ENCODE peak calls at places on chromosomes 13 and 19, in four cellular contexts. Q, A, M and T are unnamed samples.

GRCh38 chr13:32415019-32415418 is 12.9 kb downstream of the N4BP2L1 start:
- DNase-seq in Q (no peak), A (peak; percentile 28), M (no peak), T (no peak)

GRCh38 chr13:76379341-76380105 is 506.7 kb downstream of the KCTD12 start:
- DNase-seq in Q (no peak), A (no peak), M (no peak), T (no peak)

GRCh38 chr19:8935460-8935859 is 74.7 kb downstream of the MUC16 start:
- DNase-seq in Q (no peak), A (no peak), M (peak; percentile 32), T (no peak)

GRCh38 chr19:273393-273792 is 17.8 kb downstream of the PLPP2 start:
- DNase-seq in Q (no peak), A (no peak), M (no peak), T (no peak)

GRCh38 chr19:55678121-55678671 is 3.2 kb downstream of the EPN1 start:
- DNase-seq in Q (no peak), A (no peak), M (no peak), T (no peak)

GRCh38 chr19:8174706-8175105 is 25.3 kb upstream of the FBN3 start:
- DNase-seq in Q (no peak), A (peak; percentile 62), M (peak; percentile 24), T (peak; percentile 13)

GRCh38 chr13:93805736-93806135 is 579.1 kb downstream of the GPC6 start:
- DNase-seq in Q (no peak), A (no peak), M (no peak), T (no peak)

GRCh38 chr19:44807652-44808462 is 1.0 kb upstream of the BCAM start:
- DNase-seq in Q (peak; percentile 4), A (peak; percentile 23), M (peak; percentile 78), T (no peak)

GRCh38 chr13:39036212-39036611 is 1.7 kb downstream of the PROSER1 start:
- DNase-seq in Q (peak; percentile 9), A (no peak), M (peak; percentile 36), T (no peak)

GRCh38 chr19:292281-292884 is 1.2 kb upstream of the PLPP2 start:
- DNase-seq in Q (no peak), A (no peak), M (no peak), T (no peak)

GRCh38 chr13:44816701-44817684 is 172.3 kb downstream of the NUFIP1 start:
- DNase-seq in Q (no peak), A (peak; percentile 78), M (no peak), T (peak; percentile 23)

GRCh38 chr19:43469160-43469480 is 3.7 kb upstream of the LYPD3 start:
- DNase-seq in Q (no peak), A (no peak), M (no peak), T (no peak)

GRCh38 chr19:38401148-38401547 is 1.7 kb upstream of the FAM98C start:
- DNase-seq in Q (no peak), A (peak; percentile 57), M (peak; percentile 41), T (no peak)

GRCh38 chr13:40408602-40409001 is 257.8 kb downstream of the FOXO1 start:
- DNase-seq in Q (no peak), A (peak; percentile 83), M (no peak), T (no peak)

GRCh38 chr13:95608640-95609280 is 35.7 kb downstream of the DZIP1 start:
- DNase-seq in Q (no peak), A (peak; percentile 48), M (no peak), T (peak; percentile 87)

GRCh38 chr13:78589206-78589605 is 14.1 kb downstream of the POU4F1 start:
- DNase-seq in Q (no peak), A (peak; percentile 32), M (peak; percentile 59), T (peak; percentile 67)

GRCh38 chr13:112700291-112701060 is 10.6 kb downstream of the ATP11A start:
- DNase-seq in Q (no peak), A (no peak), M (no peak), T (no peak)

GRCh38 chr19:40612831-40613668 is 11.9 kb downstream of the LTBP4 start:
- DNase-seq in Q (no peak), A (no peak), M (peak; percentile 46), T (no peak)